ENCODE peak calls at places on chromosomes 11 and 22, in five cellular contexts. One of them, this sample, is unnamed. For H3K4me1 and H3K27me3, the result is how much of the 10 kb centered on the place peaks cover.

GRCh38 chr11:11146830-11147229 is 206.2 kb downstream of the CSNK2A3 start:
- DNase-seq in neural progenitor cell: no peak
- DNase-seq in body of pancreas: no peak
- DNase-seq in CD8-positive, alpha-beta memory T cell: no peak
- DNase-seq in endodermal cell: peak
- DNase-seq in this sample: no peak

GRCh38 chr22:40844951-40845350 is 11.5 kb downstream of the ST13 start:
- DNase-seq in endodermal cell: no peak
- DNase-seq in body of pancreas: no peak
- DNase-seq in neural progenitor cell: no peak
- DNase-seq in CD8-positive, alpha-beta memory T cell: no peak
- DNase-seq in this sample: no peak

GRCh38 chr11:125358254-125358840 is 137.7 kb downstream of the FEZ1 start:
- DNase-seq in body of pancreas: no peak
- DNase-seq in endodermal cell: no peak
- DNase-seq in CD8-positive, alpha-beta memory T cell: no peak
- DNase-seq in neural progenitor cell: no peak
- DNase-seq in this sample: no peak

GRCh38 chr11:70383664-70384395 is 14.5 kb upstream of the CTTN start:
- DNase-seq in endodermal cell: no peak
- DNase-seq in body of pancreas: no peak
- DNase-seq in neural progenitor cell: no peak
- DNase-seq in CD8-positive, alpha-beta memory T cell: no peak
- DNase-seq in this sample: no peak

GRCh38 chr11:26573896-26574295 is 1.8 kb upstream of the MUC15 start:
- DNase-seq in neural progenitor cell: no peak
- DNase-seq in endodermal cell: no peak
- DNase-seq in CD8-positive, alpha-beta memory T cell: no peak
- DNase-seq in body of pancreas: no peak
- DNase-seq in this sample: no peak

GRCh38 chr11:110859998-110860397 is 147.8 kb upstream of the ARHGAP20 start:
- DNase-seq in endodermal cell: no peak
- DNase-seq in body of pancreas: no peak
- DNase-seq in CD8-positive, alpha-beta memory T cell: no peak
- DNase-seq in neural progenitor cell: no peak
- DNase-seq in this sample: no peak

GRCh38 chr11:1049911-1050580 is 13.5 kb upstream of the MUC6 start:
- DNase-seq in endodermal cell: peak
- DNase-seq in body of pancreas: no peak
- DNase-seq in CD8-positive, alpha-beta memory T cell: no peak
- DNase-seq in neural progenitor cell: no peak
- DNase-seq in this sample: no peak

GRCh38 chr11:77167791-77168190 is 39.7 kb downstream of the MYO7A start:
- DNase-seq in CD8-positive, alpha-beta memory T cell: no peak
- DNase-seq in body of pancreas: no peak
- DNase-seq in endodermal cell: no peak
- DNase-seq in neural progenitor cell: no peak
- DNase-seq in this sample: no peak

GRCh38 chr11:76215946-76216345 is 9.6 kb upstream of the WNT11 start:
- DNase-seq in body of pancreas: no peak
- DNase-seq in neural progenitor cell: no peak
- DNase-seq in CD8-positive, alpha-beta memory T cell: no peak
- DNase-seq in endodermal cell: no peak
- DNase-seq in this sample: no peak

GRCh38 chr11:110928373-110928772 is 216.1 kb upstream of the ARHGAP20 start:
- DNase-seq in neural progenitor cell: no peak
- DNase-seq in endodermal cell: no peak
- DNase-seq in CD8-positive, alpha-beta memory T cell: no peak
- DNase-seq in body of pancreas: no peak
- DNase-seq in this sample: no peak

GRCh38 chr11:115580927-115581680 is 76.9 kb upstream of the CADM1 start:
- DNase-seq in body of pancreas: no peak
- DNase-seq in CD8-positive, alpha-beta memory T cell: no peak
- DNase-seq in endodermal cell: no peak
- DNase-seq in neural progenitor cell: no peak
- DNase-seq in this sample: peak

GRCh38 chr11:62888406-62888805 is 7.7 kb downstream of the SLC3A2 start:
- DNase-seq in body of pancreas: no peak
- DNase-seq in neural progenitor cell: no peak
- DNase-seq in endodermal cell: no peak
- DNase-seq in CD8-positive, alpha-beta memory T cell: no peak
- DNase-seq in this sample: no peak

GRCh38 chr11:125995313-125995712 is 49.5 kb downstream of the VSIG10L2 start:
- DNase-seq in body of pancreas: no peak
- DNase-seq in endodermal cell: no peak
- DNase-seq in CD8-positive, alpha-beta memory T cell: no peak
- DNase-seq in neural progenitor cell: peak
- DNase-seq in this sample: no peak

GRCh38 chr11:86288776-86289507 is 13.1 kb upstream of the HIKESHI start:
- DNase-seq in CD8-positive, alpha-beta memory T cell: no peak
- DNase-seq in body of pancreas: no peak
- DNase-seq in neural progenitor cell: no peak
- DNase-seq in endodermal cell: peak
- DNase-seq in this sample: no peak

GRCh38 chr11:120222916-120223315 is 12.1 kb downstream of the OAF start:
- DNase-seq in endodermal cell: no peak
- DNase-seq in body of pancreas: no peak
- DNase-seq in neural progenitor cell: no peak
- DNase-seq in CD8-positive, alpha-beta memory T cell: no peak
- DNase-seq in this sample: no peak

GRCh38 chr11:78295991-78296930 is 107.5 kb downstream of the USP35 start:
- DNase-seq in body of pancreas: no peak
- DNase-seq in endodermal cell: no peak
- DNase-seq in CD8-positive, alpha-beta memory T cell: no peak
- DNase-seq in neural progenitor cell: peak
- DNase-seq in this sample: peak

GRCh38 chr22:43985532-43985931 is 30.3 kb downstream of the SAMM50 start:
- DNase-seq in endodermal cell: no peak
- DNase-seq in neural progenitor cell: no peak
- DNase-seq in CD8-positive, alpha-beta memory T cell: no peak
- DNase-seq in body of pancreas: no peak
- DNase-seq in this sample: no peak

GRCh38 chr11:60303661-60304060 is 23.2 kb downstream of the MS4A4A start:
- DNase-seq in body of pancreas: no peak
- DNase-seq in endodermal cell: no peak
- DNase-seq in neural progenitor cell: no peak
- DNase-seq in CD8-positive, alpha-beta memory T cell: no peak
- DNase-seq in this sample: no peak

GRCh38 chr11:63535734-63536133 is 874 bp upstream of the PLAAT4 start:
- DNase-seq in body of pancreas: no peak
- DNase-seq in CD8-positive, alpha-beta memory T cell: no peak
- DNase-seq in neural progenitor cell: no peak
- DNase-seq in endodermal cell: no peak
- DNase-seq in this sample: no peak

GRCh38 chr11:47415949-47416472 is 7.6 kb downstream of the SLC39A13 start:
- DNase-seq in CD8-positive, alpha-beta memory T cell: no peak
- DNase-seq in neural progenitor cell: peak
- DNase-seq in endodermal cell: peak
- DNase-seq in body of pancreas: peak
- DNase-seq in this sample: peak

GRCh38 chr11:77467993-77468392 is 5.9 kb downstream of the PAK1 start:
- DNase-seq in endodermal cell: no peak
- DNase-seq in CD8-positive, alpha-beta memory T cell: no peak
- DNase-seq in neural progenitor cell: peak
- DNase-seq in body of pancreas: no peak
- DNase-seq in this sample: no peak

GRCh38 chr11:17531818-17532131 is 12.4 kb downstream of the USH1C start:
- DNase-seq in body of pancreas: no peak
- DNase-seq in endodermal cell: no peak
- DNase-seq in neural progenitor cell: no peak
- DNase-seq in CD8-positive, alpha-beta memory T cell: no peak
- DNase-seq in this sample: peak

GRCh38 chr11:128859563-128860441 is 7.3 kb downstream of the KCNJ1 start:
- DNase-seq in neural progenitor cell: peak
- DNase-seq in endodermal cell: peak
- DNase-seq in CD8-positive, alpha-beta memory T cell: peak
- DNase-seq in body of pancreas: peak
- DNase-seq in this sample: no peak

GRCh38 chr22:46731246-46732040 is 6.6 kb downstream of the CERK start:
- DNase-seq in body of pancreas: peak
- DNase-seq in endodermal cell: peak
- DNase-seq in CD8-positive, alpha-beta memory T cell: no peak
- DNase-seq in neural progenitor cell: peak
- DNase-seq in this sample: no peak

GRCh38 chr11:68382358-68382998 is 70.1 kb downstream of the LRP5 start:
- DNase-seq in body of pancreas: no peak
- DNase-seq in CD8-positive, alpha-beta memory T cell: no peak
- DNase-seq in endodermal cell: no peak
- DNase-seq in neural progenitor cell: no peak
- DNase-seq in this sample: no peak

GRCh38 chr11:19076744-19077589 is 16.4 kb upstream of the MRGPRX2 start:
- DNase-seq in endodermal cell: peak
- DNase-seq in body of pancreas: peak
- DNase-seq in neural progenitor cell: peak
- DNase-seq in CD8-positive, alpha-beta memory T cell: peak
- DNase-seq in this sample: peak

GRCh38 chr11:68838572-68838964 is 3.1 kb downstream of the CPT1A start:
- DNase-seq in CD8-positive, alpha-beta memory T cell: no peak
- DNase-seq in endodermal cell: no peak
- DNase-seq in body of pancreas: peak
- DNase-seq in neural progenitor cell: no peak
- DNase-seq in this sample: peak

GRCh38 chr11:18692941-18693760 is 5.4 kb upstream of the TMEM86A start:
- DNase-seq in body of pancreas: no peak
- DNase-seq in endodermal cell: no peak
- DNase-seq in CD8-positive, alpha-beta memory T cell: no peak
- DNase-seq in neural progenitor cell: no peak
- DNase-seq in this sample: peak

GRCh38 chr11:124748481-124749338 is 3.3 kb downstream of the VSIG2 start:
- DNase-seq in endodermal cell: peak
- DNase-seq in body of pancreas: no peak
- DNase-seq in CD8-positive, alpha-beta memory T cell: no peak
- DNase-seq in neural progenitor cell: no peak
- DNase-seq in this sample: no peak

GRCh38 chr11:78205691-78206090 is 17.0 kb downstream of the USP35 start:
- DNase-seq in body of pancreas: no peak
- DNase-seq in endodermal cell: no peak
- DNase-seq in neural progenitor cell: no peak
- DNase-seq in CD8-positive, alpha-beta memory T cell: no peak
- DNase-seq in this sample: no peak

DNA sequence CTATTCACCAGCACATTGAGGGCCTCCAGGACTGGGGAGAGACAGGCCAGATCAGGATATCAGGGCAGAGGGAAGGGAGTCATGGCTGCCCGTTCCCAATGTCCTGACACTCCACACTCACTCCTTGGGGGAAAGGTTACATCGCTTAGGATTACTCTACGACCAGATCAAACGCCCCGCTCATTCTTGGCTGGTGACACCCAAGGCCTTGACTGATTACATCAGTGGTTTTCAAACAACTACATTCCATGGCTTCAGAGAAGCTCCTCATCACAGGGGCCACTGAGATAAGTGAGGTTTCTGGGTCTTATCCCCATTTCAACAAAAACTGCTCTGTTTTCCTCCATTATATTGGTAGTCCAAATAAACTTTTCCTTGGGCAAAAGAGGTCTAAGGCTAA is 15.0 kb downstream of the UBE2L6 start:
- DNase-seq in neural progenitor cell: no peak
- DNase-seq in endodermal cell: no peak
- DNase-seq in CD8-positive, alpha-beta memory T cell: no peak
- DNase-seq in body of pancreas: no peak
- DNase-seq in this sample: no peak
- H3K27ac ChIP-seq in neural progenitor cell: no peak
- H3K27ac ChIP-seq in endodermal cell: no peak
- H3K27ac ChIP-seq in CD8-positive, alpha-beta memory T cell: no peak
- H3K27ac ChIP-seq in body of pancreas: peak
- H3K27ac ChIP-seq in this sample: no peak

GRCh38 chr22:20533095-20533878 is 25.9 kb downstream of the MED15 start:
- DNase-seq in body of pancreas: no peak
- DNase-seq in CD8-positive, alpha-beta memory T cell: no peak
- DNase-seq in neural progenitor cell: no peak
- DNase-seq in endodermal cell: no peak
- DNase-seq in this sample: no peak
- H3K4me1 ChIP-seq in body of pancreas: under half
- H3K4me1 ChIP-seq in CD8-positive, alpha-beta memory T cell: half or more
- H3K4me1 ChIP-seq in neural progenitor cell: under half
- H3K4me1 ChIP-seq in endodermal cell: under half
- H3K4me1 ChIP-seq in this sample: under half

GRCh38 chr11:45710561-45710960 is 45.1 kb upstream of the CHST1 start:
- DNase-seq in CD8-positive, alpha-beta memory T cell: no peak
- DNase-seq in endodermal cell: no peak
- DNase-seq in neural progenitor cell: no peak
- DNase-seq in body of pancreas: no peak
- DNase-seq in this sample: no peak
- H3K27me3 ChIP-seq in CD8-positive, alpha-beta memory T cell: under half
- H3K27me3 ChIP-seq in endodermal cell: under half
- H3K27me3 ChIP-seq in neural progenitor cell: half or more
- H3K27me3 ChIP-seq in body of pancreas: under half
- H3K27me3 ChIP-seq in this sample: under half

GRCh38 chr11:28110839-28111235 is 2.6 kb downstream of the METTL15 start:
- DNase-seq in CD8-positive, alpha-beta memory T cell: no peak
- DNase-seq in neural progenitor cell: no peak
- DNase-seq in body of pancreas: no peak
- DNase-seq in endodermal cell: peak
- DNase-seq in this sample: peak
- H3K27ac ChIP-seq in CD8-positive, alpha-beta memory T cell: peak
- H3K27ac ChIP-seq in neural progenitor cell: no peak
- H3K27ac ChIP-seq in body of pancreas: peak
- H3K27ac ChIP-seq in endodermal cell: no peak
- H3K27ac ChIP-seq in this sample: peak

GRCh38 chr22:32990187-32990586 is 68.0 kb downstream of the SYN3 start:
- DNase-seq in body of pancreas: no peak
- DNase-seq in neural progenitor cell: no peak
- DNase-seq in endodermal cell: no peak
- DNase-seq in CD8-positive, alpha-beta memory T cell: no peak
- DNase-seq in this sample: no peak
- H3K4me1 ChIP-seq in body of pancreas: under half
- H3K4me1 ChIP-seq in neural progenitor cell: under half
- H3K4me1 ChIP-seq in endodermal cell: under half
- H3K4me1 ChIP-seq in CD8-positive, alpha-beta memory T cell: under half
- H3K4me1 ChIP-seq in this sample: under half

GRCh38 chr11:31973175-31973574 is 117.7 kb upstream of the RCN1 start:
- DNase-seq in body of pancreas: no peak
- DNase-seq in endodermal cell: no peak
- DNase-seq in CD8-positive, alpha-beta memory T cell: no peak
- DNase-seq in neural progenitor cell: no peak
- DNase-seq in this sample: no peak
- H3K27me3 ChIP-seq in body of pancreas: under half
- H3K27me3 ChIP-seq in endodermal cell: under half
- H3K27me3 ChIP-seq in CD8-positive, alpha-beta memory T cell: under half
- H3K27me3 ChIP-seq in neural progenitor cell: under half
- H3K27me3 ChIP-seq in this sample: under half

GRCh38 chr11:43367382-43368178 is 8.9 kb downstream of the TTC17 start:
- DNase-seq in CD8-positive, alpha-beta memory T cell: no peak
- DNase-seq in neural progenitor cell: no peak
- DNase-seq in body of pancreas: no peak
- DNase-seq in endodermal cell: no peak
- DNase-seq in this sample: peak
- H3K27ac ChIP-seq in CD8-positive, alpha-beta memory T cell: no peak
- H3K27ac ChIP-seq in neural progenitor cell: no peak
- H3K27ac ChIP-seq in body of pancreas: no peak
- H3K27ac ChIP-seq in endodermal cell: no peak
- H3K27ac ChIP-seq in this sample: peak

GRCh38 chr22:17154971-17155370 is 4.1 kb downstream of the HDHD5 start:
- DNase-seq in neural progenitor cell: no peak
- DNase-seq in endodermal cell: no peak
- DNase-seq in body of pancreas: no peak
- DNase-seq in CD8-positive, alpha-beta memory T cell: no peak
- DNase-seq in this sample: no peak
- H3K4me1 ChIP-seq in neural progenitor cell: under half
- H3K4me1 ChIP-seq in endodermal cell: under half
- H3K4me1 ChIP-seq in body of pancreas: half or more
- H3K4me1 ChIP-seq in CD8-positive, alpha-beta memory T cell: under half
- H3K4me1 ChIP-seq in this sample: under half

This sample was measured in SJCRH30.